ENCODE peak calls at places on chromosomes 2 and 18, in seven cellular contexts. K, G, L, J, M, U and T are unnamed samples. For H3K4me1 and H3K9me3, the result is how much of the 10 kb centered on the place peaks cover.

GRCh38 chr2:72734432-72734831 is 91.4 kb downstream of the EXOC6B start:
- DNase-seq in K (no peak), G (no peak), L (no peak), J (no peak), M (no peak), U (no peak), T (no peak)

GRCh38 chr2:12293868-12294267 is 422.9 kb upstream of the TRIB2 start:
- DNase-seq in K (no peak), G (peak), L (no peak), J (no peak), M (no peak), U (no peak), T (no peak)

GRCh38 chr2:241897231-241897916 is 27.8 kb downstream of the RTP5 start:
- DNase-seq in K (peak), G (no peak), L (no peak), J (no peak), M (no peak), U (peak), T (peak)

GRCh38 chr2:67702284-67702683 is 305.2 kb downstream of the ETAA1 start:
- DNase-seq in K (no peak), G (no peak), L (no peak), J (no peak), M (no peak), U (no peak), T (no peak)

GRCh38 chr2:169086893-169087467 is 17.6 kb downstream of the DHRS9 start:
- DNase-seq in K (no peak), G (peak), L (no peak), J (no peak), M (no peak), U (no peak), T (no peak)

GRCh38 chr2:164126960-164127359 is 391.2 kb upstream of the FIGN start:
- DNase-seq in K (no peak), G (peak), L (no peak), J (no peak), M (no peak), U (no peak), T (no peak)

GRCh38 chr2:46318579-46319460 is 21.6 kb downstream of the EPAS1 start:
- DNase-seq in K (no peak), G (no peak), L (no peak), J (no peak), M (no peak), U (no peak), T (no peak)

GRCh38 chr2:91442246-91442905 is 2750.9 kb downstream of the RPIA start:
- DNase-seq in K (no peak), G (no peak), L (peak), J (peak), M (no peak), U (peak), T (no peak)

GRCh38 chr18:54127759-54128378 is 96.6 kb downstream of the MBD2 start:
- DNase-seq in K (no peak), G (no peak), L (no peak), J (peak), M (peak), U (no peak), T (peak)

GRCh38 chr2:37582911-37583310 is 88.5 kb downstream of the CDC42EP3 start:
- DNase-seq in K (no peak), G (no peak), L (no peak), J (no peak), M (no peak), U (no peak), T (peak)

GRCh38 chr2:37318401-37318800 is 6.2 kb downstream of the PRKD3 start:
- DNase-seq in K (no peak), G (peak), L (no peak), J (no peak), M (peak), U (no peak), T (no peak)

GRCh38 chr2:226600184-226600583 is 199.4 kb downstream of the IRS1 start:
- DNase-seq in K (no peak), G (peak), L (no peak), J (no peak), M (peak), U (no peak), T (no peak)

GRCh38 chr18:43007365-43007764 is 108.1 kb downstream of the RIT2 start:
- DNase-seq in K (no peak), G (peak), L (no peak), J (no peak), M (no peak), U (no peak), T (no peak)

GRCh38 chr2:47173986-47174730 is 19.1 kb upstream of the STPG4 start:
- DNase-seq in K (no peak), G (no peak), L (no peak), J (no peak), M (no peak), U (no peak), T (no peak)

GRCh38 chr2:25410370-25410769 is 68.6 kb upstream of the DNMT3A start:
- DNase-seq in K (no peak), G (no peak), L (no peak), J (no peak), M (no peak), U (no peak), T (no peak)

GRCh38 chr18:30328839-30329238 is 713.7 kb downstream of the DSC3 start:
- DNase-seq in K (no peak), G (peak), L (no peak), J (no peak), M (no peak), U (no peak), T (no peak)

GRCh38 chr2:220165401-220165800 is 538.0 kb downstream of the SLC4A3 start:
- DNase-seq in K (peak), G (no peak), L (no peak), J (no peak), M (no peak), U (no peak), T (no peak)
- TF ChIP-seq CTCF in K (peak), G (no peak), L (no peak), J (peak), M (no peak), U (no peak), T (no peak)

DNA sequence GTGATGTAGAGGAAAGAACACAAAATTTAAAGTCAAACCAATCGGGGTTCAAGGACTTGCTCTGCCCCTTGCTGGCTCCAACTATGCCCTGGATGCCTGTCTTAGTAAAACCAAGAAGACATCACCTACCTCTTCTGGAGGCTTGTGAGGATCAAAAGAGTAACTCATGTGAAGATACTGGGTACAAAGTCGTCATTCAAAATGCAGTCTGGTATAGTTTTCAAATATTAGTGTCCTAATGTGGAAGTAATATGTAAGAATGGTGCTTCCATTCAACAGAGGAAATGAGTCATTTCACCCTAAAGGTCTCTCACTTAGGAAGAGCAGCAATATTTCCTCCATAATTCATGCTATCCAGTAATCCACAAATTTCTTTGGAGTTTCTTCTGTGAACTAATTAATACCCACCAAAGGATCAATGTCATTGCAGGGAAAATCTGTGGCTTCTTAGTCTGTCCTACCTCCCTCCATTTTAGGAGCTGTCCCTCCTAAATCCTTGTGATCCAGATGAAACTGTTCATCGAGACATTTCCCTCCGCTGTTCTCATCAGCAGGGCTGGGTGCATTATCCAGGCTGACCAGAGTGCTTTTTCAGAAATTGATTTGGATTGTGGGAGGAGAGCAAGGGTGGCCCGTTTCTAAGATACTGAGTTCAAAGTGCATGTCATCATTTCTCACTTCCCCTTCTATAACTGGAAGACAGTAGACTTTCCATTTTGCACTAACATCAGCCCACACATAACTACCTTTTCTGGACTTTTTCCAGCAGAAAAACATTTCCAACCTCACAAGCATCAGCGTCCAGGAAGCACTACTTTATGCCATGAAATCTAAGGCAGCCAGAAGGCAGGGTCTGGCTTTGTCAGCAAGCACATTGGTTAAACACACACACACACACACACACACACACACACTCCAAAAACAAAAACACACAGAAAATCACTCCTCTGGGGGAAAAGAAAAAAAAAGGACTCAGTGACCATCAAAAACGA is 94.3 kb downstream of the ANKRD44 start:
- DNase-seq in K (no peak), G (peak), L (no peak), J (no peak), M (peak), U (no peak), T (no peak)
- H3K4me1 ChIP-seq in K (under half), G (under half), L (under half), J (under half), M (under half), U (under half), T (under half)

DNA sequence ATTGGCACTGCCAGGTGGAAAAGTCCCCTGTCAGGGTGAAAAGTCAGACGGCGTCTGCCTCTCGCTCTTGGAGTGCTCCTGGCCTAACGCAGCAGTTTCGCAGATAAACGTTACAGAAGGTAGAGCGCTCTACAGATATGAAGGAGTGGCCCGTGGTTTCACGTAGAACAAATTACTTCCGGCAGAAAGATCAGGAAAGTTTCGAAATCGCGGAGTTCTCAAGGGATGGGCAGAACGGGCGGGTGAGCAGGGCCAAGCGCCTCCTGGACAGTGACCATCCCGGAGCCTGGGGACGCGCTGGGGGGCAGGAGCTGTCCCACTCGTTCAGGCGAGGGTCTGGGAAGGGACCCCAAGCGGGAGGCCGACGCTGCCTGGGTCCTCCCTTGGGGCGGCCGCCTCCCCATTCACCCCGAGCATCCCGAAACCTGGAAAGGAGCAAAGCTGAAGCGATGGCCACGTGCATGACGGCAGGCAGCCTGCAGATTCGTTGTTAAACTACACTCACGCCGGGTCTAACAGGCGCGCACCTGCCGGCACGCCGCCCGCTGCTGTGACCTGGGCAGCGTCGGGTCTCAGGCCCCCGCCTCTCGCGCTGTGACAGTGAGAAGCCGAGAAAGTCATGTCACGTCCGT is 122.9 kb upstream of the SALL3 start:
- DNase-seq in K (no peak), G (no peak), L (no peak), J (no peak), M (no peak), U (no peak), T (no peak)
- H3K9me3 ChIP-seq in K (under half), G (under half), L (under half), J (under half), M (half or more), U (under half), T (under half)

DNA sequence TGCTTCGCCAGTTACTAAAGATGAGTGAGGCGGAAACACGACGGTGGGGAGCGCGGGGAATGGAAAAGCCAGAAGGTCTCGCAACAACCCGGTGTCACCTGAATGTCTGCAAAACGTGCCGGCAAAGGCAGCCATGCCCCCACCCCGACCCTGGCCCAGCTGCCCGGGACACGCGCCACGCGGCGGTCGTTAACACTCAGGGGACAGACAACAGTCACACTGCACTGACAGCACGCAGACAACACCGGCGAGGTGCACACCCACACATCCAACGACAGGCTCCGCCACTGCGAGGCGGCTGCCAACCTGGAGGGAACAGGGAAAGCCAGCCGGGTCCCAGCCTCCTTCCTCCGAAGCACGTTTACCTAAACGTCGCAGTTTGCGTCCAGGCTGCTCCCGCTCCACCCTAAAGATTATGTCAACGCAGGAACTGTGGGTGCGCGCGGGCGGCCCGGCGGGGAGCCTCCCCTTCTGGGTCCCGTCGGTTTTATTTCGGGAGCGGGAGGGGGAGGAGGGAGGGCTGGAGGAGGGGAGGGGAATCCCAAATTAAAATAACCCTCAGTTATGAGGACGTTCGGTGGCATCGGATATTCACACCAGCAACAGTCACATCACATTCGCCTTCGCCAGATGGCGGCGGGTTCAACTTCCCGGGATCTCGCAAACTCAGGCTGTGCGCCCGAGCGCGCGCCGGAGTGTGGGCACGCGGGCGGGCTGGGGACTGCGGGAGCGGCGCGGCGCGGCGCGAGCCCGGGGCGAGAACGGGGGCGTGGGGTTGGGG is 694 bp downstream of the PTGR3 start:
- DNase-seq in K (peak), G (peak), L (peak), J (no peak), M (peak), U (peak), T (peak)
- TF ChIP-seq CTCF in K (peak), G (no peak), L (peak), J (no peak), M (no peak), U (no peak), T (no peak)

GRCh38 chr18:79769698-79770500 is 27.8 kb upstream of the KCNG2 start:
- DNase-seq in K (no peak), G (no peak), L (no peak), J (no peak), M (no peak), U (peak), T (peak)

GRCh38 chr18:79763407-79763806 is 34.3 kb upstream of the KCNG2 start:
- DNase-seq in K (no peak), G (no peak), L (no peak), J (no peak), M (no peak), U (no peak), T (no peak)

GRCh38 chr18:79765491-79766245 is 32.1 kb upstream of the KCNG2 start:
- DNase-seq in K (no peak), G (peak), L (no peak), J (no peak), M (peak), U (peak), T (peak)

GRCh38 chr18:79764131-79764530 is 33.6 kb upstream of the KCNG2 start:
- DNase-seq in K (no peak), G (no peak), L (no peak), J (no peak), M (no peak), U (peak), T (no peak)

GRCh38 chr18:79766308-79766707 is 31.4 kb upstream of the KCNG2 start:
- DNase-seq in K (no peak), G (no peak), L (no peak), J (no peak), M (no peak), U (peak), T (peak)
- H3K4me1 ChIP-seq in K (under half), G (under half), L (under half), J (under half), M (under half), U (under half), T (under half)

GRCh38 chr2:240520974-240521350 is 36.8 kb downstream of the ANKMY1 start:
- DNase-seq in K (no peak), G (no peak), L (no peak), J (no peak), M (no peak), U (no peak), T (no peak)
- H3K9me3 ChIP-seq in K (under half), G (under half), L (under half), J (under half), M (under half), U (under half), T (under half)

GRCh38 chr2:81078102-81078501 is 773.5 kb upstream of the LRRTM1 start:
- DNase-seq in K (no peak), G (no peak), L (no peak), J (no peak), M (no peak), U (no peak), T (no peak)
- TF ChIP-seq CTCF in K (no peak), G (no peak), L (no peak), J (no peak), M (no peak), U (no peak), T (no peak)

GRCh38 chr2:70101174-70101573 is 13.9 kb downstream of the PCBP1 start:
- DNase-seq in K (no peak), G (no peak), L (no peak), J (no peak), M (no peak), U (no peak), T (no peak)

GRCh38 chr2:70095833-70096670 is 8.8 kb downstream of the PCBP1 start:
- DNase-seq in K (no peak), G (no peak), L (no peak), J (no peak), M (no peak), U (no peak), T (no peak)

GRCh38 chr2:70094978-70095832 is 7.9 kb downstream of the PCBP1 start:
- DNase-seq in K (peak), G (peak), L (no peak), J (no peak), M (peak), U (peak), T (no peak)

GRCh38 chr2:70099270-70099669 is 12.0 kb downstream of the PCBP1 start:
- DNase-seq in K (no peak), G (no peak), L (no peak), J (no peak), M (no peak), U (no peak), T (no peak)

DNA sequence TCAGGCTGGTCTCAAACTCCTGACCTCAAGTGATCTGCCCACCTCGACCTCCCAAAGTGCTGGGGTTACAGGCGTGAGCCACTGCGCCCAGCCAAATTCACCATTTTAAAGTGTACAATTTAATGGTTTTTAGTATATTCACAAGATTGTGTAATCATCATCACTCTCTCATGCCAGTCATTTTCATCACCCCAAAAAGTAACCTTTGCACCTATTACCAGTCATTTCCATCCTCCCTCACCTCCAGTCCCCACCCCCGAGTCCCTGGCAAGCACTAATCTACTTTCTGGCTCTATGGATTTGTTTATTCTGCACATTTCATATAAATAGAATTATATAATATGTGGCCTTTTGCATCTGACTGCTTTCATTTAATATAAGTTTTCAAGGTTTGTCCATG is 10.8 kb downstream of the PCBP1 start:
- DNase-seq in K (no peak), G (no peak), L (no peak), J (no peak), M (no peak), U (no peak), T (no peak)
- H3K4me1 ChIP-seq in K (under half), G (under half), L (under half), J (under half), M (under half), U (under half), T (under half)

GRCh38 chr2:6845312-6845711 is 20.4 kb downstream of the CMPK2 start:
- DNase-seq in K (no peak), G (peak), L (no peak), J (no peak), M (no peak), U (no peak), T (no peak)

GRCh38 chr2:6852210-6852609 is 13.5 kb downstream of the CMPK2 start:
- DNase-seq in K (no peak), G (no peak), L (no peak), J (no peak), M (no peak), U (no peak), T (no peak)

GRCh38 chr2:6845903-6846302 is 19.8 kb downstream of the CMPK2 start:
- DNase-seq in K (no peak), G (no peak), L (no peak), J (no peak), M (no peak), U (no peak), T (no peak)

GRCh38 chr2:6846540-6846939 is 19.2 kb downstream of the CMPK2 start:
- DNase-seq in K (no peak), G (no peak), L (no peak), J (no peak), M (no peak), U (no peak), T (no peak)

GRCh38 chr2:6846967-6847695 is 18.6 kb downstream of the CMPK2 start:
- DNase-seq in K (no peak), G (no peak), L (no peak), J (no peak), M (no peak), U (no peak), T (no peak)
- H3K9me3 ChIP-seq in K (half or more), G (under half), L (half or more), J (under half), M (under half), U (half or more), T (under half)

DNA sequence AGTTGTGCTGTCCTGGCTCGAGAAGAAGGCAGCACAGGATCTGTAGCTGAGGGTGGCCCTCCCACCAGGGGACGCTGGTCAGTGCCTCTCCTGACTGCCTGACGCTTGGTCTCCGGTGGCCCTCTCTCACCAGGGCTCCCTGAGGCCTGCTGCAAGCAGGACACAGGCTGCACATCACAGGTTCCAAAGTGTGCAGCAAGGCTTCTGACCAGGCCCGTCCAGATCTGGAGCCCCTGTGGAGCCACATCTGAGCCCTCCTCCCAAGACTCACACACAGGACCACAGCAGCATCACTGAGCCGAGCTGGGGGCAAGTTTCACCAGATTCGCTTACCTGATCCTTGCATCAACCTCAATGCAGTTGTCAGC is 12.1 kb downstream of the AMER3 start:
- DNase-seq in K (no peak), G (no peak), L (no peak), J (no peak), M (no peak), U (no peak), T (no peak)
- TF ChIP-seq CTCF in K (no peak), G (no peak), L (no peak), J (no peak), M (no peak), U (no peak), T (no peak)